ENCODE peak calls at places on chromosome 14, in four cellular contexts. G is stromal cell of bone marrow, D is ovary, N is amygdala. R is an unnamed sample.

GRCh38 chr14:71139058-71139946 is 232.0 kb downstream of the PCNX1 start:
- DNase-seq in G (no peak), N (peak), D (peak), R (peak)

GRCh38 chr14:104211242-104211641 is 72.9 kb downstream of the KIF26A start:
- DNase-seq in N (no peak), D (no peak), G (no peak), R (no peak)

GRCh38 chr14:77245820-77246219 is 25.2 kb downstream of the NGB start:
- DNase-seq in D (no peak), N (no peak), G (no peak), R (no peak)

GRCh38 chr14:28774764-28775738 is 8.5 kb downstream of the FOXG1 start:
- DNase-seq in D (no peak), G (no peak), N (no peak), R (no peak)

GRCh38 chr14:88986146-88986841 is 161.8 kb downstream of the TTC8 start:
- DNase-seq in D (peak), N (no peak), G (no peak), R (no peak)

GRCh38 chr14:85071447-85071846 is 458.5 kb upstream of the FLRT2 start:
- DNase-seq in D (no peak), N (no peak), G (no peak), R (no peak)

GRCh38 chr14:53874704-53875103 is 81.9 kb downstream of the BMP4 start:
- DNase-seq in D (no peak), N (no peak), G (no peak), R (no peak)

GRCh38 chr14:20427231-20428009 is 8.5 kb downstream of the KLHL33 start:
- DNase-seq in N (no peak), G (peak), D (no peak), R (no peak)

GRCh38 chr14:101628975-101629374 is 67.7 kb downstream of the DIO3 start:
- DNase-seq in D (no peak), G (no peak), N (no peak), R (no peak)

GRCh38 chr14:57209561-57209960 is 59.1 kb downstream of the EXOC5 start:
- DNase-seq in N (no peak), D (no peak), G (no peak), R (no peak)

GRCh38 chr14:103315368-103315911 is 18.6 kb upstream of the EIF5 start:
- DNase-seq in N (no peak), G (peak), D (no peak), R (no peak)

GRCh38 chr14:91284146-91284790 is 39.8 kb upstream of the GPR68 start:
- DNase-seq in N (no peak), G (peak), D (no peak), R (no peak)

GRCh38 chr14:33525626-33526025 is 425.2 kb downstream of the EGLN3 start:
- DNase-seq in N (no peak), G (no peak), D (no peak), R (no peak)

GRCh38 chr14:56124296-56124695 is 6.1 kb downstream of the PELI2 start:
- DNase-seq in D (no peak), G (no peak), N (no peak), R (no peak)

GRCh38 chr14:83355609-83356008 is 1822.0 kb upstream of the SEL1L start:
- DNase-seq in G (no peak), D (no peak), N (no peak), R (no peak)

GRCh38 chr14:65483647-65484046 is 71.1 kb downstream of the FUT8 start:
- DNase-seq in G (no peak), N (no peak), D (no peak), R (no peak)

GRCh38 chr14:53409974-53410373 is 256.9 kb upstream of the DDHD1 start:
- DNase-seq in D (no peak), N (no peak), G (no peak), R (no peak)

GRCh38 chr14:104591506-104592291 is 12.1 kb downstream of the C14orf180 start:
- DNase-seq in N (no peak), D (no peak), G (no peak), R (no peak)

GRCh38 chr14:38143651-38144505 is 63.8 kb upstream of the SSTR1 start:
- DNase-seq in D (no peak), N (no peak), G (no peak), R (no peak)

GRCh38 chr14:102891556-102891955 is 30.9 kb upstream of the AMN start:
- DNase-seq in G (peak), D (no peak), N (no peak), R (no peak)

GRCh38 chr14:68285421-68286179 is 466.0 kb downstream of the RAD51B start:
- DNase-seq in G (no peak), N (no peak), D (no peak), R (no peak)

GRCh38 chr14:38210168-38210567 is 2.5 kb downstream of the SSTR1 start:
- DNase-seq in N (no peak), D (peak), G (peak), R (peak)

R was measured in neuronal stem cell.